ENCODE peak calls at places on chromosomes 4 and X, in eight cellular contexts. E is A549, B is testis, F is vagina, O is H1, G is adrenal gland, X is heart left ventricle, N is spleen. L is an unnamed sample.

GRCh38 chrX:153397256-153397960 is 3.7 kb downstream of the PNMA6E start:
- DNase-seq in E (no peak), B (no peak), F (no peak), O (no peak), G (no peak), X (no peak), N (peak; percentile 67), L (no peak)

GRCh38 chrX:112827292-112827903 is 13.2 kb downstream of the AMOT start:
- DNase-seq in E (no peak), B (no peak), F (no peak), O (no peak), G (no peak), X (no peak), N (no peak), L (no peak)

GRCh38 chr4:101414496-101414895 is 67.2 kb upstream of the PPP3CA start:
- DNase-seq in E (no peak), B (no peak), F (no peak), O (no peak), G (no peak), X (no peak), N (no peak), L (no peak)

GRCh38 chr4:2932561-2932950 is 30.6 kb downstream of the NOP14 start:
- DNase-seq in E (no peak), B (no peak), F (no peak), O (no peak), G (no peak), X (no peak), N (peak; percentile 82), L (no peak)

GRCh38 chr4:92636038-92636825 is 332.5 kb downstream of the GRID2 start:
- DNase-seq in E (no peak), B (no peak), F (no peak), O (no peak), G (no peak), X (no peak), N (no peak), L (no peak)

GRCh38 chr4:158033416-158033863 is 139.4 kb downstream of the GASK1B start:
- DNase-seq in E (peak; percentile 7), B (no peak), F (no peak), O (no peak), G (no peak), X (no peak), N (no peak), L (peak; percentile 53)

GRCh38 chrX:24241822-24242648 is 71.8 kb downstream of the SUPT20HL2 start:
- DNase-seq in E (peak; percentile 65), B (no peak), F (no peak), O (no peak), G (no peak), X (no peak), N (no peak), L (peak; percentile 55)

GRCh38 chrX:148382983-148383382 is 117.4 kb upstream of the AFF2 start:
- DNase-seq in E (no peak), B (no peak), F (no peak), O (no peak), G (no peak), X (no peak), N (no peak), L (no peak)

GRCh38 chr4:14636563-14636962 is 365.7 kb upstream of the CPEB2 start:
- DNase-seq in E (peak; percentile 9), B (no peak), F (no peak), O (no peak), G (no peak), X (no peak), N (no peak), L (no peak)

GRCh38 chrX:97691901-97692455 is 808.3 kb downstream of the RPA4 start:
- DNase-seq in E (no peak), B (no peak), F (no peak), O (no peak), G (no peak), X (no peak), N (no peak), L (no peak)

GRCh38 chr4:86870442-86871069 is 21.4 kb upstream of the SLC10A6 start:
- DNase-seq in E (no peak), B (no peak), F (no peak), O (no peak), G (no peak), X (no peak), N (no peak), L (no peak)

GRCh38 chr4:22407361-22407760 is 108.5 kb downstream of the ADGRA3 start:
- DNase-seq in E (no peak), B (no peak), F (no peak), O (no peak), G (no peak), X (no peak), N (no peak), L (no peak)

GRCh38 chr4:159685406-159686092 is 582.7 kb downstream of the RAPGEF2 start:
- DNase-seq in E (no peak), B (no peak), F (no peak), O (no peak), G (no peak), X (no peak), N (no peak), L (no peak)

GRCh38 chr4:74805601-74806000 is 11.3 kb upstream of the BTC start:
- DNase-seq in E (peak; percentile 64), B (no peak), F (no peak), O (no peak), G (no peak), X (no peak), N (no peak), L (no peak)

DNA sequence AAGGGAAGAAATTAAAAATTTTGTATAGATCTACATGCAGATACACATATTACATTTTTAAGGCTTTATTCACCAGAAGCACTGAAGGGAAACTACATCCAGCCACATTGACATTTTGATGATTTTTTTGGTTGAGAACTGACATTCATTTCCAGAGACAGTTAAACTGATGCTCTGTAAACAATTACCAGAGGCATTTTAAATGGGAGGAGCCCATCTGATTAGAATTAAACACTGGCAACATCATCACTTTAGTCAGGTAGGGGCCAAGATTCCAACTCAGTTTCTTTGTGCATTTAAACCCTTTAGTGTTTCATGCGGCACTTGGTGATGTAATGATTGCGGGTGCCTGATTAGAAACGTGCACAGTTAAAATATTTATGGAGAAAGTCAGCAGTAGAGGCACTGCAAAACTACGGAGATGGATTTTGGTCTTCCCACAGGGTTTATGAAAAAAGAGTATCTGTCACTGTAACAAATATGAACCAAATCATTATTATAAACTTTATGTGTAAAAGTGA is 16.1 kb downstream of the TNIP3 start:
- DNase-seq in E (no peak), B (no peak), F (no peak), O (no peak), G (no peak), X (no peak), N (no peak), L (no peak)
- TF ChIP-seq POLR2A in E (no peak), B (no peak), F (no peak), O (no peak), G (no peak), X (no peak), N (no peak), L (no peak)

GRCh38 chr4:95204873-95205272 is 343.9 kb downstream of the UNC5C start:
- DNase-seq in E (peak; percentile 34), B (no peak), F (no peak), O (no peak), G (no peak), X (no peak), N (no peak), L (no peak)
- TF ChIP-seq CTCF in E (peak; percentile 32), B (no peak), F (no peak), O (peak; percentile 59), G (no peak), X (no peak), N (no peak), L (no peak)

DNA sequence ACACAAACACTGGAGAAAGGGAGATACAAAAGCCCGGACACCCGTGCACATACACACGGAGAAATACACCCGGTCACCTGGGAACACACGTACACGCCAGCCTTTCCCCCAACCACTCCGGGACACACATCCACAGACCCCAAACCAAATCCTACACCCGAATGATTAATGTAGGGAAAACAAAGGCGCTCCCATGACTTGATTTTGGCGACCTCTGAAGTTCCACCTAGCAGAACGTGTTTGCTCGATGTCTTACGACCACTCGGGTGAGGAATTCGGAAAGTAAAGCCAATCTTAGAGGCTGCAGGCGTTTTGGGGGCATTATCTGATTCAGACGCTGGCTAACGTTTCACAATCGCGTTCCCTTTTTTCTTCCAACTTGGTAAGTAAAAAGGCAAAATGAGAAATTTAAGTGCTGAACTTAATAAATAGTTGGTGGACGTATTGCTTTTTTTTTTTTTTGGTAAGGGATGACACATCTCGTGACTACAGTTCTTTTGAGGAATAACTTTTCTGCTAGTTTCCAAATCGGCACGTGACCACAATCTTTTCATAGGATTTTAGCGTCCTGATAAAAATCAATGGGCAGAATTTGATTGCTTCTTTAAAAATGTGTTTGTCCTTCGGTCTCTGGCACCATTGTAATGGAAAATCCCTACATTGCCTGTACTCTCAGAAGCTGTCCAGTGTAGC is 737 bp downstream of the RAB9A start:
- DNase-seq in E (no peak), B (no peak), F (no peak), O (no peak), G (peak; percentile 44), X (no peak), N (no peak), L (no peak)
- TF ChIP-seq POLR2A in E (no peak), B (no peak), F (no peak), O (no peak), G (no peak), X (no peak), N (no peak), L (no peak)

GRCh38 chr4:36249605-36250004 is 5.3 kb upstream of the ARAP2 start:
- DNase-seq in E (no peak), B (no peak), F (no peak), O (no peak), G (no peak), X (no peak), N (no peak), L (no peak)

GRCh38 chr4:36241771-36242170 is 2.5 kb downstream of the ARAP2 start:
- DNase-seq in E (no peak), B (no peak), F (no peak), O (no peak), G (no peak), X (no peak), N (no peak), L (no peak)

GRCh38 chr4:36243355-36244256 is 708 bp downstream of the ARAP2 start:
- DNase-seq in E (peak; percentile 3), B (peak; percentile 58), F (no peak), O (no peak), G (peak; percentile 17), X (peak; percentile 66), N (no peak), L (peak; percentile 47)

GRCh38 chr4:36242629-36243354 is 1.5 kb downstream of the ARAP2 start:
- DNase-seq in E (no peak), B (peak; percentile 48), F (no peak), O (no peak), G (no peak), X (no peak), N (no peak), L (peak; percentile 17)

DNA sequence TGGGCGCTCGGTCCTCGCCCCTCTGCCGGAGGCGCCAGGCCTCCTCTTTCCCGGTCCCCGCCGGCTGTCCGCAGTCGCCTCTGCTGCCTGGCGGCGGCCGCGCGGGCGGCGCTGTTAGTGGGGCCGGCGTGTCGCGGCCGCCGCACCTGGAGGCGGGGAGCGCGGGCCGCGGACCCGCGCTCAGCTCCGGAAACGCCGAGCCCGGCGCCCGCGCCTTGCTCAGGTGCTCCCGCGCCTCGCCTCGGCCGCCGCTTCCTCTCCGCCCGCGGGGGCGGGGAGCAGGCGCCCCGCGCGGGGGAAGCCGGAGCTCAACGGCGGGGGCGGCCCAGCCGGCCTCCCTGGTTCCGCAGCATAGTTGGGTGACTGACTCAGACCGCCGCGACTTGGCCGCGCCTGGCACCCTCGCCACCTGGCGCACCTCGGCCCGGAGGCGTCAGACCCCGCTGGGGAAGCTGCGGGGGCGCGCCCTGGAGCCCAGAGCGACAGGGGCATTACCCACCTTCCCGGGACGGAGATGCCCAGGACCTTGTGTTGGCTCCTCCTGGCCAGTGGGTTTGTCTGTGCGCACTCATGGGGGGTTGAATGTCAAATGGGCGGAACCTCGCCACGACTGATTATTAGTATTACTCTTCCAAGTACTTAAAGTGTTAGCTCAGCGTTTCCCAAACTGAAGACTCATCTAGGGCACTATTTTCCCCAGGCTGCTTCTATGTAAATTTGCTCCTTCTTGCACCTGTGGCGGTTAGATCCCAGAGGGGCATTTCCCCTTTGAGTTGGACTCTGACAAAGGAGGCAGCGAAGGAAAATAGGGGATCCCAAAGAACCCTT is at the start of gene ARAP2:
- DNase-seq in E (peak; percentile 15), B (peak; percentile 85), F (no peak), O (no peak), G (peak; percentile 14), X (peak; percentile 41), N (peak; percentile 96), L (peak; percentile 78)
- TF ChIP-seq CTCF in E (no peak), B (no peak), F (no peak), O (peak; percentile 27), G (no peak), X (no peak), N (no peak), L (no peak)

L was measured in body of pancreas.